ENCODE peak calls at places on chromosomes 7 and 10, in seven cellular contexts. One of them, this sample, is unnamed.

GRCh38 chr7:28309684-28310083 is 102.6 kb upstream of the CREB5 start:
- DNase-seq in AG08395: no peak
- DNase-seq in foreskin fibroblast: no peak
- DNase-seq in left colon: no peak
- DNase-seq in RWPE1: no peak
- DNase-seq in smooth muscle cell of the brain vasculature: no peak
- DNase-seq in activated CD8-positive, alpha-beta memory T cell treated with anti-CD3 and anti-CD28 coated beads, Interleukin-2, amount 50 U/mL, for 48 hours: no peak
- DNase-seq in this sample: no peak

GRCh38 chr10:21318768-21319167 is 206.7 kb downstream of the SKIDA1 start:
- DNase-seq in AG08395: no peak
- DNase-seq in foreskin fibroblast: peak; percentile 58
- DNase-seq in left colon: no peak
- DNase-seq in RWPE1: no peak
- DNase-seq in smooth muscle cell of the brain vasculature: no peak
- DNase-seq in activated CD8-positive, alpha-beta memory T cell treated with anti-CD3 and anti-CD28 coated beads, Interleukin-2, amount 50 U/mL, for 48 hours: no peak
- DNase-seq in this sample: no peak

GRCh38 chr10:34109481-34109880 is 705.6 kb downstream of the PARD3 start:
- DNase-seq in AG08395: no peak
- DNase-seq in foreskin fibroblast: no peak
- DNase-seq in left colon: no peak
- DNase-seq in RWPE1: no peak
- DNase-seq in smooth muscle cell of the brain vasculature: no peak
- DNase-seq in activated CD8-positive, alpha-beta memory T cell treated with anti-CD3 and anti-CD28 coated beads, Interleukin-2, amount 50 U/mL, for 48 hours: no peak
- DNase-seq in this sample: no peak

GRCh38 chr10:10396601-10397000 is 621.1 kb upstream of the CELF2 start:
- DNase-seq in AG08395: no peak
- DNase-seq in foreskin fibroblast: peak; percentile 66
- DNase-seq in left colon: no peak
- DNase-seq in RWPE1: no peak
- DNase-seq in smooth muscle cell of the brain vasculature: no peak
- DNase-seq in activated CD8-positive, alpha-beta memory T cell treated with anti-CD3 and anti-CD28 coated beads, Interleukin-2, amount 50 U/mL, for 48 hours: no peak
- DNase-seq in this sample: no peak

GRCh38 chr7:5702876-5703571 is 78.4 kb downstream of the RNF216 start:
- DNase-seq in AG08395: no peak
- DNase-seq in foreskin fibroblast: peak; percentile 41
- DNase-seq in left colon: no peak
- DNase-seq in RWPE1: peak; percentile 50
- DNase-seq in smooth muscle cell of the brain vasculature: no peak
- DNase-seq in activated CD8-positive, alpha-beta memory T cell treated with anti-CD3 and anti-CD28 coated beads, Interleukin-2, amount 50 U/mL, for 48 hours: no peak
- DNase-seq in this sample: no peak

GRCh38 chr7:149624006-149624405 is 126.4 kb upstream of the ZNF746 start:
- DNase-seq in AG08395: no peak
- DNase-seq in foreskin fibroblast: peak; percentile 52
- DNase-seq in left colon: peak; percentile 38
- DNase-seq in RWPE1: peak; percentile 20
- DNase-seq in smooth muscle cell of the brain vasculature: no peak
- DNase-seq in activated CD8-positive, alpha-beta memory T cell treated with anti-CD3 and anti-CD28 coated beads, Interleukin-2, amount 50 U/mL, for 48 hours: peak; percentile 72
- DNase-seq in this sample: peak; percentile 64

GRCh38 chr7:47893238-47893637 is 55.0 kb downstream of the PKD1L1 start:
- DNase-seq in AG08395: no peak
- DNase-seq in foreskin fibroblast: no peak
- DNase-seq in left colon: no peak
- DNase-seq in RWPE1: no peak
- DNase-seq in smooth muscle cell of the brain vasculature: no peak
- DNase-seq in activated CD8-positive, alpha-beta memory T cell treated with anti-CD3 and anti-CD28 coated beads, Interleukin-2, amount 50 U/mL, for 48 hours: no peak
- DNase-seq in this sample: no peak

GRCh38 chr7:141674201-141674671 is 27.7 kb downstream of the DENND11 start:
- DNase-seq in AG08395: no peak
- DNase-seq in foreskin fibroblast: no peak
- DNase-seq in left colon: no peak
- DNase-seq in RWPE1: peak; percentile 62
- DNase-seq in smooth muscle cell of the brain vasculature: no peak
- DNase-seq in activated CD8-positive, alpha-beta memory T cell treated with anti-CD3 and anti-CD28 coated beads, Interleukin-2, amount 50 U/mL, for 48 hours: no peak
- DNase-seq in this sample: no peak

GRCh38 chr10:81127931-81128330 is 590.2 kb downstream of the SH2D4B start:
- DNase-seq in AG08395: no peak
- DNase-seq in foreskin fibroblast: no peak
- DNase-seq in left colon: no peak
- DNase-seq in RWPE1: no peak
- DNase-seq in smooth muscle cell of the brain vasculature: no peak
- DNase-seq in activated CD8-positive, alpha-beta memory T cell treated with anti-CD3 and anti-CD28 coated beads, Interleukin-2, amount 50 U/mL, for 48 hours: no peak
- DNase-seq in this sample: no peak

GRCh38 chr10:77889277-77889903 is 37.2 kb downstream of the DLG5 start:
- DNase-seq in AG08395: no peak
- DNase-seq in foreskin fibroblast: peak; percentile 40
- DNase-seq in left colon: peak; percentile 87
- DNase-seq in RWPE1: no peak
- DNase-seq in smooth muscle cell of the brain vasculature: no peak
- DNase-seq in activated CD8-positive, alpha-beta memory T cell treated with anti-CD3 and anti-CD28 coated beads, Interleukin-2, amount 50 U/mL, for 48 hours: no peak
- DNase-seq in this sample: no peak

GRCh38 chr7:73681031-73681430 is 2.2 kb downstream of the DNAJC30 start:
- DNase-seq in AG08395: no peak
- DNase-seq in foreskin fibroblast: peak; percentile 69
- DNase-seq in left colon: no peak
- DNase-seq in RWPE1: no peak
- DNase-seq in smooth muscle cell of the brain vasculature: no peak
- DNase-seq in activated CD8-positive, alpha-beta memory T cell treated with anti-CD3 and anti-CD28 coated beads, Interleukin-2, amount 50 U/mL, for 48 hours: no peak
- DNase-seq in this sample: no peak

GRCh38 chr7:136134503-136134902 is 157.3 kb upstream of the MTPN start:
- DNase-seq in AG08395: peak; percentile 29
- DNase-seq in foreskin fibroblast: peak; percentile 1
- DNase-seq in left colon: no peak
- DNase-seq in RWPE1: peak; percentile 33
- DNase-seq in smooth muscle cell of the brain vasculature: peak; percentile 36
- DNase-seq in activated CD8-positive, alpha-beta memory T cell treated with anti-CD3 and anti-CD28 coated beads, Interleukin-2, amount 50 U/mL, for 48 hours: no peak
- DNase-seq in this sample: no peak

GRCh38 chr10:97921581-97922377 is 72.1 kb downstream of the GOLGA7B start:
- DNase-seq in AG08395: no peak
- DNase-seq in foreskin fibroblast: peak; percentile 25
- DNase-seq in left colon: no peak
- DNase-seq in RWPE1: no peak
- DNase-seq in smooth muscle cell of the brain vasculature: no peak
- DNase-seq in activated CD8-positive, alpha-beta memory T cell treated with anti-CD3 and anti-CD28 coated beads, Interleukin-2, amount 50 U/mL, for 48 hours: no peak
- DNase-seq in this sample: no peak

GRCh38 chr10:58951750-58952149 is 224.7 kb upstream of the PHYHIPL start:
- DNase-seq in AG08395: peak; percentile 77
- DNase-seq in foreskin fibroblast: peak; percentile 36
- DNase-seq in left colon: no peak
- DNase-seq in RWPE1: no peak
- DNase-seq in smooth muscle cell of the brain vasculature: no peak
- DNase-seq in activated CD8-positive, alpha-beta memory T cell treated with anti-CD3 and anti-CD28 coated beads, Interleukin-2, amount 50 U/mL, for 48 hours: no peak
- DNase-seq in this sample: no peak

GRCh38 chr10:61130366-61130765 is 186.4 kb upstream of the RHOBTB1 start:
- DNase-seq in AG08395: no peak
- DNase-seq in foreskin fibroblast: peak; percentile 60
- DNase-seq in left colon: no peak
- DNase-seq in RWPE1: no peak
- DNase-seq in smooth muscle cell of the brain vasculature: no peak
- DNase-seq in activated CD8-positive, alpha-beta memory T cell treated with anti-CD3 and anti-CD28 coated beads, Interleukin-2, amount 50 U/mL, for 48 hours: no peak
- DNase-seq in this sample: no peak

GRCh38 chr7:135204876-135205275 is 6.5 kb downstream of the WDR91 start:
- DNase-seq in AG08395: no peak
- DNase-seq in foreskin fibroblast: no peak
- DNase-seq in left colon: no peak
- DNase-seq in RWPE1: peak; percentile 28
- DNase-seq in smooth muscle cell of the brain vasculature: no peak
- DNase-seq in activated CD8-positive, alpha-beta memory T cell treated with anti-CD3 and anti-CD28 coated beads, Interleukin-2, amount 50 U/mL, for 48 hours: no peak
- DNase-seq in this sample: no peak

GRCh38 chr7:117858731-117859130 is 14.5 kb downstream of the CTTNBP2 start:
- DNase-seq in AG08395: no peak
- DNase-seq in foreskin fibroblast: no peak
- DNase-seq in left colon: no peak
- DNase-seq in RWPE1: peak; percentile 5
- DNase-seq in smooth muscle cell of the brain vasculature: no peak
- DNase-seq in activated CD8-positive, alpha-beta memory T cell treated with anti-CD3 and anti-CD28 coated beads, Interleukin-2, amount 50 U/mL, for 48 hours: no peak
- DNase-seq in this sample: no peak

GRCh38 chr10:130623680-130624271 is 487.6 kb downstream of the GLRX3 start:
- DNase-seq in AG08395: no peak
- DNase-seq in foreskin fibroblast: no peak
- DNase-seq in left colon: no peak
- DNase-seq in RWPE1: no peak
- DNase-seq in smooth muscle cell of the brain vasculature: no peak
- DNase-seq in activated CD8-positive, alpha-beta memory T cell treated with anti-CD3 and anti-CD28 coated beads, Interleukin-2, amount 50 U/mL, for 48 hours: no peak
- DNase-seq in this sample: no peak

GRCh38 chr10:26437637-26438461 is at the start of gene APBB1IP:
- DNase-seq in AG08395: no peak
- DNase-seq in foreskin fibroblast: peak; percentile 4
- DNase-seq in left colon: peak; percentile 63
- DNase-seq in RWPE1: no peak
- DNase-seq in smooth muscle cell of the brain vasculature: no peak
- DNase-seq in activated CD8-positive, alpha-beta memory T cell treated with anti-CD3 and anti-CD28 coated beads, Interleukin-2, amount 50 U/mL, for 48 hours: peak; percentile 80
- DNase-seq in this sample: peak; percentile 57

GRCh38 chr7:48246073-48246472 is 74.8 kb downstream of the ABCA13 start:
- DNase-seq in AG08395: no peak
- DNase-seq in foreskin fibroblast: no peak
- DNase-seq in left colon: no peak
- DNase-seq in RWPE1: no peak
- DNase-seq in smooth muscle cell of the brain vasculature: no peak
- DNase-seq in activated CD8-positive, alpha-beta memory T cell treated with anti-CD3 and anti-CD28 coated beads, Interleukin-2, amount 50 U/mL, for 48 hours: no peak
- DNase-seq in this sample: no peak

GRCh38 chr7:51324206-51324884 is 7.7 kb upstream of the COBL start:
- DNase-seq in AG08395: no peak
- DNase-seq in foreskin fibroblast: no peak
- DNase-seq in left colon: no peak
- DNase-seq in RWPE1: peak; percentile 63
- DNase-seq in smooth muscle cell of the brain vasculature: no peak
- DNase-seq in activated CD8-positive, alpha-beta memory T cell treated with anti-CD3 and anti-CD28 coated beads, Interleukin-2, amount 50 U/mL, for 48 hours: no peak
- DNase-seq in this sample: no peak

GRCh38 chr10:58438340-58438739 is 53.1 kb downstream of the TFAM start:
- DNase-seq in AG08395: peak; percentile 31
- DNase-seq in foreskin fibroblast: peak; percentile 86
- DNase-seq in left colon: no peak
- DNase-seq in RWPE1: peak; percentile 34
- DNase-seq in smooth muscle cell of the brain vasculature: no peak
- DNase-seq in activated CD8-positive, alpha-beta memory T cell treated with anti-CD3 and anti-CD28 coated beads, Interleukin-2, amount 50 U/mL, for 48 hours: no peak
- DNase-seq in this sample: no peak

GRCh38 chr10:100886099-100886498 is 26.7 kb upstream of the SLF2 start:
- DNase-seq in AG08395: no peak
- DNase-seq in foreskin fibroblast: no peak
- DNase-seq in left colon: no peak
- DNase-seq in RWPE1: peak; percentile 87
- DNase-seq in smooth muscle cell of the brain vasculature: no peak
- DNase-seq in activated CD8-positive, alpha-beta memory T cell treated with anti-CD3 and anti-CD28 coated beads, Interleukin-2, amount 50 U/mL, for 48 hours: no peak
- DNase-seq in this sample: no peak

GRCh38 chr7:125934539-125934938 is 1004.9 kb upstream of the POT1 start:
- DNase-seq in AG08395: no peak
- DNase-seq in foreskin fibroblast: no peak
- DNase-seq in left colon: no peak
- DNase-seq in RWPE1: no peak
- DNase-seq in smooth muscle cell of the brain vasculature: no peak
- DNase-seq in activated CD8-positive, alpha-beta memory T cell treated with anti-CD3 and anti-CD28 coated beads, Interleukin-2, amount 50 U/mL, for 48 hours: no peak
- DNase-seq in this sample: no peak

GRCh38 chr10:79392506-79393176 is 45.4 kb downstream of the PPIF start:
- DNase-seq in AG08395: no peak
- DNase-seq in foreskin fibroblast: no peak
- DNase-seq in left colon: no peak
- DNase-seq in RWPE1: no peak
- DNase-seq in smooth muscle cell of the brain vasculature: no peak
- DNase-seq in activated CD8-positive, alpha-beta memory T cell treated with anti-CD3 and anti-CD28 coated beads, Interleukin-2, amount 50 U/mL, for 48 hours: no peak
- DNase-seq in this sample: no peak

GRCh38 chr7:159070422-159071148 is 74.1 kb downstream of the VIPR2 start:
- DNase-seq in AG08395: no peak
- DNase-seq in foreskin fibroblast: peak; percentile 6
- DNase-seq in left colon: no peak
- DNase-seq in RWPE1: no peak
- DNase-seq in smooth muscle cell of the brain vasculature: no peak
- DNase-seq in activated CD8-positive, alpha-beta memory T cell treated with anti-CD3 and anti-CD28 coated beads, Interleukin-2, amount 50 U/mL, for 48 hours: peak; percentile 44
- DNase-seq in this sample: peak; percentile 21

GRCh38 chr7:133290041-133290440 is 37.2 kb downstream of the EXOC4 start:
- DNase-seq in AG08395: no peak
- DNase-seq in foreskin fibroblast: peak; percentile 39
- DNase-seq in left colon: no peak
- DNase-seq in RWPE1: no peak
- DNase-seq in smooth muscle cell of the brain vasculature: no peak
- DNase-seq in activated CD8-positive, alpha-beta memory T cell treated with anti-CD3 and anti-CD28 coated beads, Interleukin-2, amount 50 U/mL, for 48 hours: no peak
- DNase-seq in this sample: no peak

GRCh38 chr10:117646718-117647117 is 104.2 kb downstream of the EMX2 start:
- DNase-seq in AG08395: no peak
- DNase-seq in foreskin fibroblast: no peak
- DNase-seq in left colon: no peak
- DNase-seq in RWPE1: no peak
- DNase-seq in smooth muscle cell of the brain vasculature: no peak
- DNase-seq in activated CD8-positive, alpha-beta memory T cell treated with anti-CD3 and anti-CD28 coated beads, Interleukin-2, amount 50 U/mL, for 48 hours: no peak
- DNase-seq in this sample: no peak

GRCh38 chr10:16941067-16941466 is 123.8 kb upstream of the RSU1 start:
- DNase-seq in AG08395: no peak
- DNase-seq in foreskin fibroblast: no peak
- DNase-seq in left colon: no peak
- DNase-seq in RWPE1: no peak
- DNase-seq in smooth muscle cell of the brain vasculature: no peak
- DNase-seq in activated CD8-positive, alpha-beta memory T cell treated with anti-CD3 and anti-CD28 coated beads, Interleukin-2, amount 50 U/mL, for 48 hours: no peak
- DNase-seq in this sample: no peak

GRCh38 chr7:128827248-128827958 is 2.8 kb upstream of the FLNC start:
- DNase-seq in AG08395: peak; percentile 85
- DNase-seq in foreskin fibroblast: peak; percentile 93
- DNase-seq in left colon: no peak
- DNase-seq in RWPE1: no peak
- DNase-seq in smooth muscle cell of the brain vasculature: no peak
- DNase-seq in activated CD8-positive, alpha-beta memory T cell treated with anti-CD3 and anti-CD28 coated beads, Interleukin-2, amount 50 U/mL, for 48 hours: no peak
- DNase-seq in this sample: no peak

GRCh38 chr7:5375925-5376324 is 47.7 kb downstream of the TNRC18 start:
- DNase-seq in AG08395: no peak
- DNase-seq in foreskin fibroblast: no peak
- DNase-seq in left colon: no peak
- DNase-seq in RWPE1: no peak
- DNase-seq in smooth muscle cell of the brain vasculature: no peak
- DNase-seq in activated CD8-positive, alpha-beta memory T cell treated with anti-CD3 and anti-CD28 coated beads, Interleukin-2, amount 50 U/mL, for 48 hours: no peak
- DNase-seq in this sample: no peak

GRCh38 chr10:71144824-71145223 is 67.5 kb upstream of the UNC5B start:
- DNase-seq in AG08395: no peak
- DNase-seq in foreskin fibroblast: no peak
- DNase-seq in left colon: no peak
- DNase-seq in RWPE1: no peak
- DNase-seq in smooth muscle cell of the brain vasculature: no peak
- DNase-seq in activated CD8-positive, alpha-beta memory T cell treated with anti-CD3 and anti-CD28 coated beads, Interleukin-2, amount 50 U/mL, for 48 hours: no peak
- DNase-seq in this sample: no peak

GRCh38 chr10:824946-825345 is 106.6 kb downstream of the LARP4B start:
- DNase-seq in AG08395: no peak
- DNase-seq in foreskin fibroblast: no peak
- DNase-seq in left colon: no peak
- DNase-seq in RWPE1: no peak
- DNase-seq in smooth muscle cell of the brain vasculature: no peak
- DNase-seq in activated CD8-positive, alpha-beta memory T cell treated with anti-CD3 and anti-CD28 coated beads, Interleukin-2, amount 50 U/mL, for 48 hours: no peak
- DNase-seq in this sample: no peak

GRCh38 chr7:44104880-44105771 is 981 bp downstream of the AEBP1 start:
- DNase-seq in AG08395: peak; percentile 75
- DNase-seq in foreskin fibroblast: peak; percentile 76
- DNase-seq in left colon: no peak
- DNase-seq in RWPE1: no peak
- DNase-seq in smooth muscle cell of the brain vasculature: no peak
- DNase-seq in activated CD8-positive, alpha-beta memory T cell treated with anti-CD3 and anti-CD28 coated beads, Interleukin-2, amount 50 U/mL, for 48 hours: no peak
- DNase-seq in this sample: no peak

GRCh38 chr10:28532223-28532508 is 752 bp upstream of the WAC start:
- DNase-seq in AG08395: peak; percentile 37
- DNase-seq in foreskin fibroblast: peak; percentile 65
- DNase-seq in left colon: peak; percentile 50
- DNase-seq in RWPE1: peak; percentile 23
- DNase-seq in smooth muscle cell of the brain vasculature: peak; percentile 18
- DNase-seq in activated CD8-positive, alpha-beta memory T cell treated with anti-CD3 and anti-CD28 coated beads, Interleukin-2, amount 50 U/mL, for 48 hours: no peak
- DNase-seq in this sample: no peak

GRCh38 chr7:130949550-130949949 is 215.5 kb upstream of the KLF14 start:
- DNase-seq in AG08395: no peak
- DNase-seq in foreskin fibroblast: no peak
- DNase-seq in left colon: no peak
- DNase-seq in RWPE1: no peak
- DNase-seq in smooth muscle cell of the brain vasculature: no peak
- DNase-seq in activated CD8-positive, alpha-beta memory T cell treated with anti-CD3 and anti-CD28 coated beads, Interleukin-2, amount 50 U/mL, for 48 hours: no peak
- DNase-seq in this sample: no peak

This sample was measured in activated CD4-positive, alpha-beta T cell treated with anti-CD3 and anti-CD28 coated beads, Interleukin-2, amount 10 ng/mL, durations not matched to agents 7 days and 5 days.